ENCODE peak calls at places on chromosomes 5 and 9, in five cellular contexts. J, A, Q, C and M are unnamed samples.

GRCh38 chr5:65766159-65766558 is 44.2 kb downstream of the NLN start:
- DNase-seq in J (no peak), A (no peak), Q (no peak), C (no peak), M (no peak)

GRCh38 chr5:50923768-50924113 is 257.3 kb downstream of the PARP8 start:
- DNase-seq in J (no peak), A (peak; percentile 26), Q (no peak), C (no peak), M (no peak)

GRCh38 chr5:181138258-181138657 is 7.3 kb upstream of the OR2V1 start:
- DNase-seq in J (no peak), A (no peak), Q (no peak), C (no peak), M (no peak)

GRCh38 chr9:133658442-133659431 is 22.6 kb downstream of the DBH start:
- DNase-seq in J (no peak), A (peak; percentile 26), Q (peak; percentile 25), C (peak; percentile 33), M (peak; percentile 21)

GRCh38 chr9:112422417-112423148 is 42.7 kb downstream of the HSDL2 start:
- DNase-seq in J (no peak), A (no peak), Q (no peak), C (no peak), M (no peak)

GRCh38 chr9:129863059-129863690 is 27.9 kb downstream of the USP20 start:
- DNase-seq in J (no peak), A (no peak), Q (no peak), C (no peak), M (no peak)

GRCh38 chr5:132655821-132656773 is 1.9 kb upstream of the IL13 start:
- DNase-seq in J (no peak), A (no peak), Q (peak; percentile 43), C (peak; percentile 24), M (no peak)

GRCh38 chr9:33350310-33350709 is 52.1 kb downstream of the AQP7 start:
- DNase-seq in J (no peak), A (no peak), Q (no peak), C (no peak), M (no peak)

GRCh38 chr5:172953776-172954189 is 5.4 kb upstream of the RPL26L1 start:
- DNase-seq in J (no peak), A (no peak), Q (no peak), C (no peak), M (no peak)

GRCh38 chr9:88872171-88872946 is 118.9 kb upstream of the S1PR3 start:
- DNase-seq in J (no peak), A (no peak), Q (no peak), C (peak; percentile 57), M (no peak)

GRCh38 chr9:113614843-113615648 is 151.5 kb downstream of the RGS3 start:
- DNase-seq in J (peak; percentile 67), A (peak; percentile 44), Q (no peak), C (peak; percentile 24), M (no peak)

GRCh38 chr9:98118640-98119601 is at the start of gene TRIM14:
- DNase-seq in J (peak; percentile 93), A (peak; percentile 30), Q (peak; percentile 75), C (peak; percentile 58), M (peak; percentile 60)

GRCh38 chr5:34576849-34577248 is 79.3 kb upstream of the RAI14 start:
- DNase-seq in J (no peak), A (no peak), Q (no peak), C (no peak), M (no peak)

GRCh38 chr5:66848749-66849641 is 252.8 kb downstream of the MAST4 start:
- DNase-seq in J (no peak), A (no peak), Q (no peak), C (no peak), M (no peak)

GRCh38 chr5:72624641-72625236 is 117.5 kb upstream of the ZNF366 start:
- DNase-seq in J (no peak), A (no peak), Q (no peak), C (no peak), M (no peak)

GRCh38 chr5:180128671-180129261 is 57.2 kb upstream of the RNF130 start:
- DNase-seq in J (no peak), A (no peak), Q (no peak), C (no peak), M (no peak)

GRCh38 chr5:5381259-5382006 is 41.0 kb upstream of the ICE1 start:
- DNase-seq in J (no peak), A (no peak), Q (no peak), C (no peak), M (no peak)

GRCh38 chr5:138330813-138331448 is 673 bp downstream of the CDC25C start:
- DNase-seq in J (no peak), A (no peak), Q (no peak), C (no peak), M (no peak)

GRCh38 chr9:94987731-94988130 is 261.2 kb downstream of the AOPEP start:
- DNase-seq in J (no peak), A (no peak), Q (no peak), C (no peak), M (no peak)

GRCh38 chr9:132672413-132672690 is 2.1 kb downstream of the GTF3C4 start:
- DNase-seq in J (no peak), A (no peak), Q (peak; percentile 14), C (no peak), M (no peak)

GRCh38 chr9:115766495-115766894 is 387.1 kb upstream of the PAPPA start:
- DNase-seq in J (no peak), A (no peak), Q (no peak), C (no peak), M (no peak)

GRCh38 chr5:33444542-33444941 is 3.8 kb downstream of the TARS1 start:
- DNase-seq in J (no peak), A (no peak), Q (no peak), C (no peak), M (no peak)

GRCh38 chr9:93182572-93182971 is 1.4 kb upstream of the WNK2 start:
- DNase-seq in J (no peak), A (no peak), Q (no peak), C (no peak), M (no peak)

GRCh38 chr9:132160802-132161742 is 786 bp upstream of the NTNG2 start:
- DNase-seq in J (no peak), A (no peak), Q (no peak), C (peak; percentile 59), M (no peak)

GRCh38 chr9:27528278-27528885 is 1.2 kb downstream of the MOB3B start:
- DNase-seq in J (peak; percentile 91), A (peak; percentile 87), Q (peak; percentile 59), C (peak; percentile 78), M (peak; percentile 75)

GRCh38 chr5:84825616-84826015 is 440.9 kb upstream of the EDIL3 start:
- DNase-seq in J (no peak), A (no peak), Q (no peak), C (no peak), M (no peak)

GRCh38 chr9:15510789-15511575 is at the start of gene PSIP1:
- DNase-seq in J (peak; percentile 88), A (peak; percentile 72), Q (peak; percentile 75), C (peak; percentile 74), M (peak; percentile 43)
- TF ChIP-seq CTCF in J (peak; percentile 14), A (no peak), Q (no peak), C (peak; percentile 66), M (peak; percentile 25)

DNA sequence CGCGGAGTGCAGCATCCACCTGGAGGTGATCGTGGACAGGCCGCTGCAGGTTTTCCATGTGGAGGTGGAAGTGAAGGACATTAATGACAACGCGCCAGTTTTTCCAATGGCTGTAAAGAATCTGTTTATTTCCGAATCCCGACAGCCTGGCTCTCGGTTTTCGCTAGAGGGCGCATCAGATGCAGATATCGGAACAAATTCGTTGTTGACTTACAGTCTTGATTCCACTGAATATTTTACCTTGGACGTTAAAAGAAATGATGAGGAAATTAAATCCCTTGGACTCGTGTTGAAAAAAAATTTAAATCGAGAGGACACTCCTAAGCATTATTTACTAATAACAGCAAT is 611 bp downstream of the PCDHA3 start:
- DNase-seq in J (no peak), A (no peak), Q (no peak), C (no peak), M (no peak)
- TF ChIP-seq CTCF in J (peak; percentile 33), A (peak; percentile 8), Q (no peak), C (no peak), M (no peak)

DNA sequence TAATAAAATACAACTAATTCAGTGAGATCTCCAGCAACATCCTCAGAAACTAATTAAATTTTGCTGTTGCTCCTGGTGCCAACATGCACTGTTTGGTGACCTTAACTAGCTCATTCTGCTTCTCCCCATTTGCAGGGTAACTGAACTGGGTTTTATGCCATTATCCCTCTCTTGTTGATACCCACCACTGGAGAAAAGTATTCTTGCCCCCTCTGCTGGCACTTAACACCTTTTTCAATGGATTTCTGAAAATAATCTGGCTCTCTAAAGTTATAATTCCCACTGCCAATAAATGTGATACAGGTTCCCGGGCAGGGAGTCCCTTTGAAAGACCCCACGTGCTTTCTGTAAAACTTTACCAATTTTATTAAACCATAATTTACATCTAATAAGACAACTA is 394.3 kb downstream of the OSTF1 start:
- DNase-seq in J (no peak), A (no peak), Q (no peak), C (no peak), M (no peak)
- TF ChIP-seq CTCF in J (no peak), A (no peak), Q (no peak), C (no peak), M (no peak)

GRCh38 chr5:170348069-170348702 is 41.0 kb downstream of the KCNMB1 start:
- DNase-seq in J (no peak), A (no peak), Q (no peak), C (no peak), M (no peak)
- TF ChIP-seq CTCF in J (peak; percentile 22), A (peak; percentile 38), Q (no peak), C (peak; percentile 57), M (no peak)

GRCh38 chr9:82117528-82117927 is 129.0 kb downstream of the SPATA31D1 start:
- DNase-seq in J (no peak), A (no peak), Q (no peak), C (no peak), M (no peak)

GRCh38 chr9:82116538-82116937 is 128.0 kb downstream of the SPATA31D1 start:
- DNase-seq in J (no peak), A (no peak), Q (no peak), C (no peak), M (no peak)

GRCh38 chr9:82115900-82116299 is 127.3 kb downstream of the SPATA31D1 start:
- DNase-seq in J (no peak), A (no peak), Q (no peak), C (no peak), M (no peak)

GRCh38 chr9:82117025-82117424 is 128.5 kb downstream of the SPATA31D1 start:
- DNase-seq in J (no peak), A (no peak), Q (no peak), C (peak; percentile 12), M (no peak)
- TF ChIP-seq CTCF in J (no peak), A (no peak), Q (no peak), C (no peak), M (no peak)

GRCh38 chr9:76219555-76220151 is 174.6 kb downstream of the RFK start:
- DNase-seq in J (no peak), A (no peak), Q (no peak), C (no peak), M (no peak)
- TF ChIP-seq CTCF in J (no peak), A (no peak), Q (no peak), C (no peak), M (no peak)

GRCh38 chr9:108517591-108518365 is 338.0 kb downstream of the ACTL7B start:
- DNase-seq in J (no peak), A (no peak), Q (no peak), C (no peak), M (no peak)
- TF ChIP-seq CTCF in J (no peak), A (no peak), Q (no peak), C (no peak), M (no peak)